ENCODE peak calls at places on chromosomes 2 and 18, in four cellular contexts. J is fibroblast of the aortic adventitia, Z is C1 segment of cervical spinal cord, D is fibroblast of pulmonary artery. X is an unnamed sample.

GRCh38 chr2:174125151-174125550 is 123.2 kb downstream of the OLA1 start:
- DNase-seq in J (no peak), Z (no peak), D (no peak), X (no peak)

GRCh38 chr2:59449264-59449663 is 1104.2 kb downstream of the BCL11A start:
- DNase-seq in J (no peak), Z (no peak), D (no peak), X (no peak)

GRCh38 chr18:36153771-36154170 is 24.1 kb downstream of the ELP2 start:
- DNase-seq in J (peak), Z (no peak), D (no peak), X (no peak)

GRCh38 chr18:13746636-13747035 is 20.2 kb downstream of the RNMT start:
- DNase-seq in J (no peak), Z (no peak), D (no peak), X (no peak)

GRCh38 chr2:236178921-236179652 is 10.9 kb upstream of the GBX2 start:
- DNase-seq in J (no peak), Z (no peak), D (peak), X (peak)

GRCh38 chr2:13968811-13969210 is 663.7 kb upstream of the LRATD1 start:
- DNase-seq in J (no peak), Z (no peak), D (no peak), X (peak)

GRCh38 chr2:172340394-172340793 is 87.0 kb upstream of the ITGA6 start:
- DNase-seq in J (peak), Z (no peak), D (no peak), X (peak)

GRCh38 chr2:128263902-128264331 is 54.8 kb downstream of the HS6ST1 start:
- DNase-seq in J (no peak), Z (no peak), D (no peak), X (no peak)

GRCh38 chr2:188478724-188479123 is 187.1 kb downstream of the GULP1 start:
- DNase-seq in J (no peak), Z (no peak), D (no peak), X (no peak)

GRCh38 chr2:237418300-237418699 is 4.3 kb upstream of the COL6A3 start:
- DNase-seq in J (peak), Z (no peak), D (peak), X (peak)

X was measured in adipocyte.